ENCODE peak calls at places on chromosomes 13 and 19, in seven cellular contexts. One of them, this sample, is unnamed.

GRCh38 chr13:25207291-25207690 is 35.2 kb upstream of the AMER2 start:
- DNase-seq in Kasumi-1: no peak
- DNase-seq in NCI-H1105: no peak
- DNase-seq in choroid plexus epithelial cell: no peak
- DNase-seq in uterus: no peak
- DNase-seq in stimulated activated CD8-positive, alpha-beta memory T cell treated with anti-CD3 and anti-CD28 coated beads, Interleukin-15, amount 100 ng/mL, for 48 hours: no peak
- DNase-seq in RPMI8226: no peak
- DNase-seq in this sample: no peak

GRCh38 chr13:52665325-52665724 is 12.7 kb downstream of the SUGT1 start:
- DNase-seq in Kasumi-1: peak
- DNase-seq in NCI-H1105: no peak
- DNase-seq in choroid plexus epithelial cell: peak
- DNase-seq in uterus: no peak
- DNase-seq in stimulated activated CD8-positive, alpha-beta memory T cell treated with anti-CD3 and anti-CD28 coated beads, Interleukin-15, amount 100 ng/mL, for 48 hours: no peak
- DNase-seq in RPMI8226: peak
- DNase-seq in this sample: no peak

GRCh38 chr19:35045667-35046300 is 4.3 kb downstream of the HPN start:
- DNase-seq in Kasumi-1: peak
- DNase-seq in NCI-H1105: no peak
- DNase-seq in choroid plexus epithelial cell: peak
- DNase-seq in uterus: no peak
- DNase-seq in stimulated activated CD8-positive, alpha-beta memory T cell treated with anti-CD3 and anti-CD28 coated beads, Interleukin-15, amount 100 ng/mL, for 48 hours: no peak
- DNase-seq in RPMI8226: peak
- DNase-seq in this sample: no peak

GRCh38 chr19:42040031-42040430 is 30.0 kb downstream of the GRIK5 start:
- DNase-seq in Kasumi-1: no peak
- DNase-seq in NCI-H1105: no peak
- DNase-seq in choroid plexus epithelial cell: no peak
- DNase-seq in uterus: no peak
- DNase-seq in stimulated activated CD8-positive, alpha-beta memory T cell treated with anti-CD3 and anti-CD28 coated beads, Interleukin-15, amount 100 ng/mL, for 48 hours: no peak
- DNase-seq in RPMI8226: peak
- DNase-seq in this sample: no peak

GRCh38 chr13:48264052-48264451 is 31.0 kb downstream of the ITM2B start:
- DNase-seq in Kasumi-1: no peak
- DNase-seq in NCI-H1105: no peak
- DNase-seq in choroid plexus epithelial cell: no peak
- DNase-seq in uterus: no peak
- DNase-seq in stimulated activated CD8-positive, alpha-beta memory T cell treated with anti-CD3 and anti-CD28 coated beads, Interleukin-15, amount 100 ng/mL, for 48 hours: no peak
- DNase-seq in RPMI8226: no peak
- DNase-seq in this sample: no peak

GRCh38 chr19:7670150-7670784 is 1.4 kb downstream of the RETN start:
- DNase-seq in Kasumi-1: no peak
- DNase-seq in NCI-H1105: no peak
- DNase-seq in choroid plexus epithelial cell: no peak
- DNase-seq in uterus: no peak
- DNase-seq in stimulated activated CD8-positive, alpha-beta memory T cell treated with anti-CD3 and anti-CD28 coated beads, Interleukin-15, amount 100 ng/mL, for 48 hours: no peak
- DNase-seq in RPMI8226: peak
- DNase-seq in this sample: no peak

GRCh38 chr19:50324331-50324730 is 4.8 kb downstream of the KCNC3 start:
- DNase-seq in Kasumi-1: no peak
- DNase-seq in NCI-H1105: no peak
- DNase-seq in choroid plexus epithelial cell: no peak
- DNase-seq in uterus: no peak
- DNase-seq in stimulated activated CD8-positive, alpha-beta memory T cell treated with anti-CD3 and anti-CD28 coated beads, Interleukin-15, amount 100 ng/mL, for 48 hours: no peak
- DNase-seq in RPMI8226: no peak
- DNase-seq in this sample: no peak

GRCh38 chr13:47680752-47681151 is 320.3 kb downstream of the SUCLA2 start:
- DNase-seq in Kasumi-1: no peak
- DNase-seq in NCI-H1105: no peak
- DNase-seq in choroid plexus epithelial cell: peak
- DNase-seq in uterus: no peak
- DNase-seq in stimulated activated CD8-positive, alpha-beta memory T cell treated with anti-CD3 and anti-CD28 coated beads, Interleukin-15, amount 100 ng/mL, for 48 hours: no peak
- DNase-seq in RPMI8226: no peak
- DNase-seq in this sample: no peak

GRCh38 chr13:108494991-108495661 is 134.3 kb upstream of the MYO16 start:
- DNase-seq in Kasumi-1: no peak
- DNase-seq in NCI-H1105: no peak
- DNase-seq in choroid plexus epithelial cell: peak
- DNase-seq in uterus: no peak
- DNase-seq in stimulated activated CD8-positive, alpha-beta memory T cell treated with anti-CD3 and anti-CD28 coated beads, Interleukin-15, amount 100 ng/mL, for 48 hours: no peak
- DNase-seq in RPMI8226: no peak
- DNase-seq in this sample: no peak

GRCh38 chr13:110942248-110942981 is 27.5 kb upstream of the ANKRD10 start:
- DNase-seq in Kasumi-1: no peak
- DNase-seq in NCI-H1105: no peak
- DNase-seq in choroid plexus epithelial cell: peak
- DNase-seq in uterus: no peak
- DNase-seq in stimulated activated CD8-positive, alpha-beta memory T cell treated with anti-CD3 and anti-CD28 coated beads, Interleukin-15, amount 100 ng/mL, for 48 hours: no peak
- DNase-seq in RPMI8226: no peak
- DNase-seq in this sample: no peak

GRCh38 chr13:94586371-94586770 is 9.6 kb downstream of the TGDS start:
- DNase-seq in Kasumi-1: no peak
- DNase-seq in NCI-H1105: no peak
- DNase-seq in choroid plexus epithelial cell: no peak
- DNase-seq in uterus: no peak
- DNase-seq in stimulated activated CD8-positive, alpha-beta memory T cell treated with anti-CD3 and anti-CD28 coated beads, Interleukin-15, amount 100 ng/mL, for 48 hours: no peak
- DNase-seq in RPMI8226: no peak
- DNase-seq in this sample: no peak

GRCh38 chr19:41174297-41174928 is 18.6 kb upstream of the CYP2S1 start:
- DNase-seq in Kasumi-1: no peak
- DNase-seq in NCI-H1105: no peak
- DNase-seq in choroid plexus epithelial cell: no peak
- DNase-seq in uterus: no peak
- DNase-seq in stimulated activated CD8-positive, alpha-beta memory T cell treated with anti-CD3 and anti-CD28 coated beads, Interleukin-15, amount 100 ng/mL, for 48 hours: no peak
- DNase-seq in RPMI8226: no peak
- DNase-seq in this sample: no peak

GRCh38 chr13:38538412-38538811 is 148.5 kb upstream of the FREM2 start:
- DNase-seq in Kasumi-1: no peak
- DNase-seq in NCI-H1105: peak
- DNase-seq in choroid plexus epithelial cell: no peak
- DNase-seq in uterus: no peak
- DNase-seq in stimulated activated CD8-positive, alpha-beta memory T cell treated with anti-CD3 and anti-CD28 coated beads, Interleukin-15, amount 100 ng/mL, for 48 hours: no peak
- DNase-seq in RPMI8226: no peak
- DNase-seq in this sample: no peak

GRCh38 chr19:41325947-41326706 is 16.2 kb downstream of the CCDC97 start:
- DNase-seq in Kasumi-1: no peak
- DNase-seq in NCI-H1105: no peak
- DNase-seq in choroid plexus epithelial cell: peak
- DNase-seq in uterus: no peak
- DNase-seq in stimulated activated CD8-positive, alpha-beta memory T cell treated with anti-CD3 and anti-CD28 coated beads, Interleukin-15, amount 100 ng/mL, for 48 hours: no peak
- DNase-seq in RPMI8226: no peak
- DNase-seq in this sample: no peak

GRCh38 chr13:52345048-52345447 is 60.9 kb downstream of the THSD1 start:
- DNase-seq in Kasumi-1: no peak
- DNase-seq in NCI-H1105: no peak
- DNase-seq in choroid plexus epithelial cell: peak
- DNase-seq in uterus: no peak
- DNase-seq in stimulated activated CD8-positive, alpha-beta memory T cell treated with anti-CD3 and anti-CD28 coated beads, Interleukin-15, amount 100 ng/mL, for 48 hours: no peak
- DNase-seq in RPMI8226: peak
- DNase-seq in this sample: no peak

GRCh38 chr19:14383898-14384669 is 2.8 kb downstream of the ADGRE5 start:
- DNase-seq in Kasumi-1: peak
- DNase-seq in NCI-H1105: no peak
- DNase-seq in choroid plexus epithelial cell: peak
- DNase-seq in uterus: peak
- DNase-seq in stimulated activated CD8-positive, alpha-beta memory T cell treated with anti-CD3 and anti-CD28 coated beads, Interleukin-15, amount 100 ng/mL, for 48 hours: peak
- DNase-seq in RPMI8226: peak
- DNase-seq in this sample: peak

GRCh38 chr19:56141416-56141992 is 417 bp downstream of the ZNF444 start:
- DNase-seq in Kasumi-1: no peak
- DNase-seq in NCI-H1105: peak
- DNase-seq in choroid plexus epithelial cell: peak
- DNase-seq in uterus: no peak
- DNase-seq in stimulated activated CD8-positive, alpha-beta memory T cell treated with anti-CD3 and anti-CD28 coated beads, Interleukin-15, amount 100 ng/mL, for 48 hours: no peak
- DNase-seq in RPMI8226: peak
- DNase-seq in this sample: no peak

GRCh38 chr13:101552797-101553196 is 100.3 kb downstream of the ITGBL1 start:
- DNase-seq in Kasumi-1: no peak
- DNase-seq in NCI-H1105: no peak
- DNase-seq in choroid plexus epithelial cell: peak
- DNase-seq in uterus: no peak
- DNase-seq in stimulated activated CD8-positive, alpha-beta memory T cell treated with anti-CD3 and anti-CD28 coated beads, Interleukin-15, amount 100 ng/mL, for 48 hours: no peak
- DNase-seq in RPMI8226: no peak
- DNase-seq in this sample: no peak

GRCh38 chr19:21483589-21484170 is 21.7 kb upstream of the ZNF429 start:
- DNase-seq in Kasumi-1: no peak
- DNase-seq in NCI-H1105: peak
- DNase-seq in choroid plexus epithelial cell: peak
- DNase-seq in uterus: peak
- DNase-seq in stimulated activated CD8-positive, alpha-beta memory T cell treated with anti-CD3 and anti-CD28 coated beads, Interleukin-15, amount 100 ng/mL, for 48 hours: peak
- DNase-seq in RPMI8226: peak
- DNase-seq in this sample: peak

GRCh38 chr19:38543807-38544568 is 73.8 kb downstream of the MAP4K1 start:
- DNase-seq in Kasumi-1: no peak
- DNase-seq in NCI-H1105: no peak
- DNase-seq in choroid plexus epithelial cell: peak
- DNase-seq in uterus: peak
- DNase-seq in stimulated activated CD8-positive, alpha-beta memory T cell treated with anti-CD3 and anti-CD28 coated beads, Interleukin-15, amount 100 ng/mL, for 48 hours: no peak
- DNase-seq in RPMI8226: peak
- DNase-seq in this sample: peak

GRCh38 chr13:21361123-21361522 is 98.0 kb downstream of the ZDHHC20 start:
- DNase-seq in Kasumi-1: no peak
- DNase-seq in NCI-H1105: no peak
- DNase-seq in choroid plexus epithelial cell: no peak
- DNase-seq in uterus: no peak
- DNase-seq in stimulated activated CD8-positive, alpha-beta memory T cell treated with anti-CD3 and anti-CD28 coated beads, Interleukin-15, amount 100 ng/mL, for 48 hours: no peak
- DNase-seq in RPMI8226: no peak
- DNase-seq in this sample: no peak

GRCh38 chr13:110116072-110116487 is 190.9 kb downstream of the COL4A1 start:
- DNase-seq in Kasumi-1: peak
- DNase-seq in NCI-H1105: no peak
- DNase-seq in choroid plexus epithelial cell: peak
- DNase-seq in uterus: peak
- DNase-seq in stimulated activated CD8-positive, alpha-beta memory T cell treated with anti-CD3 and anti-CD28 coated beads, Interleukin-15, amount 100 ng/mL, for 48 hours: peak
- DNase-seq in RPMI8226: peak
- DNase-seq in this sample: peak

GRCh38 chr19:46192990-46193650 is 36.4 kb upstream of the IGFL1 start:
- DNase-seq in Kasumi-1: peak
- DNase-seq in NCI-H1105: no peak
- DNase-seq in choroid plexus epithelial cell: peak
- DNase-seq in uterus: no peak
- DNase-seq in stimulated activated CD8-positive, alpha-beta memory T cell treated with anti-CD3 and anti-CD28 coated beads, Interleukin-15, amount 100 ng/mL, for 48 hours: no peak
- DNase-seq in RPMI8226: no peak
- DNase-seq in this sample: no peak

GRCh38 chr19:56085571-56086275 is 35.4 kb downstream of the ZNF787 start:
- DNase-seq in Kasumi-1: no peak
- DNase-seq in NCI-H1105: no peak
- DNase-seq in choroid plexus epithelial cell: no peak
- DNase-seq in uterus: no peak
- DNase-seq in stimulated activated CD8-positive, alpha-beta memory T cell treated with anti-CD3 and anti-CD28 coated beads, Interleukin-15, amount 100 ng/mL, for 48 hours: no peak
- DNase-seq in RPMI8226: no peak
- DNase-seq in this sample: no peak

GRCh38 chr19:46478356-46478986 is 7.1 kb upstream of the PNMA8A start:
- DNase-seq in Kasumi-1: no peak
- DNase-seq in NCI-H1105: peak
- DNase-seq in choroid plexus epithelial cell: peak
- DNase-seq in uterus: no peak
- DNase-seq in stimulated activated CD8-positive, alpha-beta memory T cell treated with anti-CD3 and anti-CD28 coated beads, Interleukin-15, amount 100 ng/mL, for 48 hours: no peak
- DNase-seq in RPMI8226: peak
- DNase-seq in this sample: no peak